ENCODE peak calls at places on chromosomes 16 and 17, in five cellular contexts. T is IMR-90, L is activated T-cell treated with anti-CD3 and anti-CD28 coated beads for 24 hours, H is ELR, A is ACHN. I is an unnamed sample.

GRCh38 chr16:71867934-71868333 is 16.0 kb downstream of the ZNF821 start:
- DNase-seq in A (no peak), L (no peak), H (no peak), T (no peak), I (no peak)

GRCh38 chr16:11326084-11326736 is 19.0 kb upstream of the RMI2 start:
- DNase-seq in T (no peak), A (no peak), H (no peak), L (no peak), I (no peak)

GRCh38 chr17:78759203-78759968 is 22.7 kb downstream of the CYTH1 start:
- DNase-seq in T (peak; percentile 43), L (no peak), A (no peak), H (no peak), I (peak; percentile 72)

GRCh38 chr17:73773702-73774101 is 129.5 kb upstream of the SDK2 start:
- DNase-seq in L (no peak), H (no peak), T (no peak), A (no peak), I (no peak)

GRCh38 chr17:37385439-37385990 is 9.7 kb downstream of the C17orf78 start:
- DNase-seq in L (no peak), T (no peak), A (no peak), H (no peak), I (no peak)

GRCh38 chr17:33494156-33494555 is 201.1 kb upstream of the ASIC2 start:
- DNase-seq in A (peak; percentile 89), H (no peak), T (no peak), L (no peak), I (no peak)

GRCh38 chr17:9875441-9875840 is 29.6 kb downstream of the RCVRN start:
- DNase-seq in H (peak; percentile 28), A (peak; percentile 73), L (no peak), T (peak; percentile 61), I (peak; percentile 89)

GRCh38 chr17:64547354-64547753 is 40.6 kb downstream of the CEP95 start:
- DNase-seq in H (no peak), A (no peak), L (no peak), T (no peak), I (no peak)

GRCh38 chr17:14118951-14119350 is 49.6 kb downstream of the COX10 start:
- DNase-seq in A (no peak), L (no peak), H (no peak), T (no peak), I (no peak)

GRCh38 chr17:55735784-55736405 is 13.2 kb upstream of the TMEM100 start:
- DNase-seq in A (peak; percentile 66), H (peak; percentile 70), T (peak; percentile 62), L (peak; percentile 15), I (peak; percentile 35)

GRCh38 chr17:74779948-74780400 is 3.8 kb upstream of the NAT9 start:
- DNase-seq in T (no peak), A (no peak), H (no peak), L (peak; percentile 42), I (no peak)

GRCh38 chr16:71789136-71789535 is 19.5 kb downstream of the AP1G1 start:
- DNase-seq in T (no peak), H (no peak), L (no peak), A (no peak), I (no peak)

GRCh38 chr17:46811978-46812583 is 6.4 kb downstream of the WNT3 start:
- DNase-seq in A (no peak), H (peak; percentile 51), T (peak; percentile 55), L (no peak), I (peak; percentile 78)

GRCh38 chr16:70529051-70529777 is 5.6 kb downstream of the SF3B3 start:
- DNase-seq in L (no peak), T (peak; percentile 79), A (peak; percentile 82), H (peak; percentile 88), I (peak; percentile 52)

GRCh38 chr17:82520041-82520910 is 744 bp downstream of the FOXK2 start:
- DNase-seq in L (peak; percentile 24), A (peak; percentile 37), H (peak; percentile 47), T (no peak), I (peak; percentile 17)

GRCh38 chr17:44971776-44972483 is 3.8 kb upstream of the C1QL1 start:
- DNase-seq in A (peak; percentile 76), L (peak; percentile 58), T (peak; percentile 72), H (peak; percentile 80), I (peak; percentile 73)

GRCh38 chr16:7313170-7313569 is 19.5 kb upstream of the RBFOX1 start:
- DNase-seq in T (no peak), A (peak; percentile 32), H (no peak), L (no peak), I (no peak)

GRCh38 chr16:73179671-73180370 is 131.9 kb upstream of the ZFHX3 start:
- DNase-seq in T (no peak), H (no peak), A (no peak), L (no peak), I (no peak)

GRCh38 chr16:49519008-49519656 is 145.5 kb downstream of the C16orf78 start:
- DNase-seq in T (no peak), H (no peak), L (no peak), A (no peak), I (no peak)

GRCh38 chr17:69684251-69684650 is 269.8 kb downstream of the MAP2K6 start:
- DNase-seq in T (no peak), L (no peak), A (no peak), H (no peak), I (no peak)

GRCh38 chr16:85940214-85940613 is 41.3 kb downstream of the IRF8 start:
- DNase-seq in T (no peak), L (no peak), A (peak; percentile 19), H (no peak), I (no peak)

GRCh38 chr16:81600275-81600674 is 155.7 kb downstream of the CMIP start:
- DNase-seq in H (peak; percentile 86), A (peak; percentile 90), L (no peak), T (peak; percentile 62), I (peak; percentile 84)

GRCh38 chr16:47667956-47668355 is 206.8 kb downstream of the PHKB start:
- DNase-seq in T (peak; percentile 19), L (no peak), H (peak; percentile 3), A (no peak), I (peak; percentile 10)

GRCh38 chr16:81190667-81191066 is 47.8 kb upstream of the BCO1 start:
- DNase-seq in T (peak; percentile 62), A (peak; percentile 31), H (peak; percentile 74), L (no peak), I (no peak)

GRCh38 chr17:77572851-77573250 is 385.7 kb upstream of the TNRC6C start:
- DNase-seq in L (no peak), H (no peak), A (no peak), T (no peak), I (no peak)

GRCh38 chr16:56102159-56102798 is 89.0 kb upstream of the GNAO1 start:
- DNase-seq in L (no peak), A (no peak), T (no peak), H (peak; percentile 3), I (no peak)

GRCh38 chr16:2483160-2483559 is 8.2 kb downstream of the TBC1D24 start:
- DNase-seq in H (no peak), A (no peak), L (no peak), T (peak; percentile 27), I (no peak)

GRCh38 chr17:69050999-69051775 is 9.5 kb downstream of the ABCA9 start:
- DNase-seq in L (no peak), H (no peak), A (no peak), T (peak; percentile 54), I (peak; percentile 12)

GRCh38 chr17:2192367-2193028 is 111.1 kb downstream of the SMG6 start:
- DNase-seq in A (peak; percentile 94), T (peak; percentile 99), L (peak; percentile 56), H (peak; percentile 99), I (peak; percentile 100)

GRCh38 chr17:31509095-31509804 is 117.8 kb downstream of the RAB11FIP4 start:
- DNase-seq in H (no peak), T (no peak), A (no peak), L (no peak), I (no peak)

GRCh38 chr17:20116683-20117309 is 107.6 kb downstream of the SPECC1 start:
- DNase-seq in A (peak; percentile 66), L (peak; percentile 29), T (peak; percentile 41), H (peak; percentile 73), I (no peak)

GRCh38 chr17:80754846-80755245 is 210.2 kb downstream of the RPTOR start:
- DNase-seq in T (no peak), H (no peak), L (no peak), A (no peak), I (no peak)

GRCh38 chr16:4656695-4657686 is 32.4 kb downstream of the MGRN1 start:
- DNase-seq in T (no peak), L (no peak), A (no peak), H (no peak), I (no peak)

I was measured in astrocyte.